ENCODE peak calls at places on chromosomes 7 and 10, in four cellular contexts. Z, B, K and C are unnamed samples.

GRCh38 chr10:14571866-14572507 is 202.7 kb downstream of the FAM107B start:
- DNase-seq in Z (no peak), K (no peak), B (peak), C (no peak)

GRCh38 chr10:44011603-44011981 is 362.9 kb upstream of the ZNF32 start:
- DNase-seq in K (no peak), Z (no peak), B (no peak), C (no peak)

GRCh38 chr7:116805100-116805544 is 57.3 kb upstream of the CAPZA2 start:
- DNase-seq in B (peak), Z (no peak), K (no peak), C (peak)

GRCh38 chr7:156446990-156447389 is 193.6 kb upstream of the RNF32 start:
- DNase-seq in Z (no peak), K (no peak), B (no peak), C (no peak)

GRCh38 chr7:151342102-151342646 is 562 bp downstream of the NUB1 start:
- DNase-seq in K (peak), B (no peak), Z (no peak), C (no peak)

GRCh38 chr7:88092676-88092999 is 127.2 kb downstream of the SRI start:
- DNase-seq in Z (no peak), B (no peak), K (no peak), C (no peak)

GRCh38 chr10:103855424-103855823 is at the start of gene SH3PXD2A:
- DNase-seq in Z (peak), B (peak), K (no peak), C (peak)

GRCh38 chr10:130723704-130724103 is 587.5 kb downstream of the GLRX3 start:
- DNase-seq in B (no peak), Z (no peak), K (no peak), C (no peak)

GRCh38 chr10:44618910-44619309 is 234.0 kb upstream of the CXCL12 start:
- DNase-seq in B (no peak), K (no peak), Z (no peak), C (peak)

GRCh38 chr7:100867040-100867795 is at the start of gene TRIP6:
- DNase-seq in B (no peak), Z (peak), K (no peak), C (peak)

GRCh38 chr7:47484923-47485639 is 96.8 kb downstream of the TNS3 start:
- DNase-seq in Z (no peak), B (no peak), K (no peak), C (no peak)

GRCh38 chr7:107321611-107322010 is 148.2 kb upstream of the GPR22 start:
- DNase-seq in Z (no peak), B (no peak), K (no peak), C (no peak)

GRCh38 chr10:283916-284356 is 148.7 kb downstream of the ZMYND11 start:
- DNase-seq in B (no peak), K (peak), Z (no peak), C (no peak)

DNA sequence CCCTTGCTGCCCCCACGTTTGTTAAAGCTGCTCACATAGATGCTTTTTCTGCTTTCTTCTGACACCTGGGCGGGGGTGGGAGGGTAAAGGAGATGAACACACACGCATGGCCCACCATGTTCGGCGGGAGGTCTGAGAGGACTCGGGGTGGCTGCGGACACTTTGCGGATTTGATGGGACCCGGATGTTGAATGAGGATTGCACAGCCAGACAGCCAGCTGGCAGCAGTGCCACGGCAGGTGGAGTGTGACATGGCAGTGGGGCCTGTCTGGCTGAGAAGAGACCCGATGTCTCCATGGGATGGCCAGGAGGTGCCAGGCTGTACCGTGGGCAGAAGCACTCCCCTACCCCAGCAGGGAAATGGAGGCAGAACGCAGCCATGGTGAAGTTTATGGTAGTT is 31.2 kb downstream of the PPP2R2D start:
- DNase-seq in Z (no peak), K (no peak), B (no peak), C (no peak)
- TF ChIP-seq TARDBP in Z (no peak), K (no peak), B (no peak), C (no peak)

GRCh38 chr7:25671087-25671486 is 442.8 kb upstream of the NPVF start:
- DNase-seq in K (no peak), B (no peak), Z (no peak), C (no peak)
- TF ChIP-seq FOXM1 in K (no peak), B (no peak), Z (no peak), C (no peak)

DNA sequence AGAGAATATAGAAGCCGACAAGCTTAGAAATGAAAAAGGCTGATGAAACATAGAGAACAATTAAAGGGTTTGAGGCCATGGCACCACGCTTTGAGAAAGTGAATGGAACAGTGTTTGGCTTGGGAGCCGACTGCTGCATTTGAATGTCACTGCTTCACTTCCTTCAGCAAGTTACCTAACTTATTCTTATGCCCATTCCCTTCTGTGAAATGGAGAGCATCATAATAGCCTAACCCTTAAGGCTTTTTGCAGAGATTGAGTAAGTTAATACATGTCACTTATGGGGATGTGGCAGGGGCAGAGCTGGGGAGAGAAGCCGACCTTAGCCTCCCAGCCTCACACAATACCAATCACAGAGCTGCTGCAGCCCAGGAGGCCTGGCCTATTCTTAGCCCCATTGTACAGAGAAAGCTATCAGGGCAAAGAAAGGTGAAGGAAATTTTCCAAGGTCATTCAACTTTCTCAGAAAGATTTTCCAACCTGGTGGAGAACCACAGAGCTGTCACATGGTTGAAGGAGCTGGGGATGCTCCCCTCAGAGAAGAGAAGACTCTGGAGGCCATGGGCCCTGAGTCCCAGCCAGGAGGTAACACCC is 186.0 kb upstream of the GDF10 start:
- DNase-seq in B (no peak), Z (no peak), K (no peak), C (no peak)
- TF ChIP-seq FOXK2 in B (no peak), Z (no peak), K (no peak), C (no peak)

GRCh38 chr10:8360365-8360764 is 305.9 kb downstream of the GATA3 start:
- DNase-seq in Z (no peak), K (peak), B (no peak), C (no peak)

GRCh38 chr10:8360814-8361509 is 306.5 kb downstream of the GATA3 start:
- DNase-seq in K (no peak), B (no peak), Z (no peak), C (no peak)

GRCh38 chr10:8361510-8361844 is 307.0 kb downstream of the GATA3 start:
- DNase-seq in K (no peak), B (no peak), Z (no peak), C (no peak)

GRCh38 chr10:8369666-8370065 is 315.2 kb downstream of the GATA3 start:
- DNase-seq in Z (no peak), K (peak), B (no peak), C (no peak)

DNA sequence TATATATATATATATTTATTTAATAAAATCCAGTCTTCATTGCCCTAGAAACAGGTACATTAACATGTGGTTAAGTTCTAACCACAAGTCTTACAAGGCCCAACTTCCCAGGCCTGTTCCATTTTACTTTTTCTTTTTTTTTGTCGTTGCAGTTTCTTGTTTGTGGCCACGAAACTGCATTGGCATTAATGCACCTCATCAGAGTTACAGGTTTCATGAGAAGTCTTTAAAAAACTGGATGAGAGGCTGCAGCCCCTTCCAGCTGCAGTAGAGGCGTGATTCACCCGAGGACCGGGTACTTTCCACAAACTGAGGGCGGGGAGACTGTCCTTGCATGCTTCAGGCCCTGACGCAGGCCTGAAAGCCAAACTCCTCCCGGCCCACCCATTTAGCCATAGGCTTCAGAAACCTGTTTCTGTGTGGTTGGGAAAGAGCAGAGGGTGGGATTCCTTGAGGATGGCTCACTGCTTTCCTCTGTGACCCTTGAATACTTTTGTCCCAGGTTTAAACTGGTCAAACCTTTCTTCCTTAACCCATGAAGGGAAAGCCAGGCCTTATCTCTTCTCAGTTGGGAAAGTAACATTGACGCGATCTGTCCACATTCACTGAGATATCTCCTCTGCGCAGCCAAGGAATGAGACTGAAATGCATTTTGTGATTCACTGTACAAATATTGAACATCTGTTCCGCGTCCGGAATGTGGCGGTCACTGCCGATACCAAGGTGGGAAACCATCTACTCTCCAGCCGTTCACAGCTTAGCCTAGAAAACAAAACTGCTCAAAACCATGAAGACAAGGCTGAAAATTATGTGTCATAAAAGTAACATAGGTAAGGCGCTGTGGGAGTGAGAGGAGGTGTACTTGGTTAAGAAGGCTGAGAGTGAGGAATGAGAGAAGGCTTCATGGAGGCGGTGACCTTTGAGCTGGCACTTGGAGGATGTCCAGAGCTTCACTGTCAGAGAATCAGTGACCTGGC is 311.7 kb downstream of the GATA3 start:
- DNase-seq in Z (no peak), K (peak), B (peak), C (no peak)
- TF ChIP-seq TARDBP in Z (no peak), K (no peak), B (no peak), C (no peak)

GRCh38 chr7:127588019-127588696 is at the start of gene ARF5:
- DNase-seq in K (no peak), B (peak), Z (peak), C (peak)
- TF ChIP-seq FOXM1 in K (no peak), B (no peak), Z (peak), C (no peak)